ENCODE peak calls at places on chromosomes 6 and 20, in five cellular contexts. M is left ventricle myocardium inferior, K is astrocyte of the spinal cord, V is tibial nerve, I is glutamatergic neuron. S is an unnamed sample.

GRCh38 chr6:43938178-43939101 is 168.4 kb downstream of the VEGFA start:
- DNase-seq in I (no peak), M (peak; percentile 12), K (no peak), V (no peak), S (no peak)

GRCh38 chr6:1382331-1382882 is 7.0 kb upstream of the FOXF2 start:
- DNase-seq in V (no peak), M (no peak), K (no peak), I (no peak), S (no peak)

GRCh38 chr6:151443911-151444621 is 7.9 kb downstream of the RMND1 start:
- DNase-seq in V (no peak), I (no peak), M (no peak), K (no peak), S (no peak)

GRCh38 chr6:135955106-135955505 is 103.6 kb downstream of the PDE7B start:
- DNase-seq in I (no peak), K (no peak), V (no peak), M (no peak), S (no peak)

GRCh38 chr20:20019123-20019522 is 2.0 kb downstream of the NAA20 start:
- DNase-seq in M (no peak), I (no peak), K (no peak), V (no peak), S (no peak)

GRCh38 chr20:10536531-10536930 is 101.4 kb downstream of the SLX4IP start:
- DNase-seq in K (peak; percentile 31), I (peak; percentile 28), V (no peak), M (no peak), S (no peak)

GRCh38 chr6:113596907-113597583 is 260.1 kb upstream of the MARCKS start:
- DNase-seq in K (peak; percentile 64), V (no peak), I (no peak), M (no peak), S (no peak)

GRCh38 chr20:8116067-8116811 is 15.8 kb upstream of the PLCB1 start:
- DNase-seq in M (no peak), K (peak; percentile 46), V (no peak), I (no peak), S (no peak)

GRCh38 chr20:14576478-14576877 is 239.1 kb upstream of the FLRT3 start:
- DNase-seq in K (no peak), V (no peak), I (no peak), M (no peak), S (no peak)

GRCh38 chr6:157906537-157907061 is 75.1 kb upstream of the SYNJ2 start:
- DNase-seq in K (no peak), I (no peak), V (no peak), M (no peak), S (no peak)

GRCh38 chr6:101380861-101381630 is 12.5 kb upstream of the GRIK2 start:
- DNase-seq in M (no peak), K (no peak), V (no peak), I (no peak), S (no peak)

GRCh38 chr6:101391772-101392560 is 1.5 kb upstream of the GRIK2 start:
- DNase-seq in I (peak; percentile 66), K (no peak), M (no peak), V (peak; percentile 18), S (peak; percentile 5)

GRCh38 chr6:101392561-101393230 is 812 bp upstream of the GRIK2 start:
- DNase-seq in I (peak; percentile 40), V (no peak), M (no peak), K (no peak), S (peak; percentile 13)

DNA sequence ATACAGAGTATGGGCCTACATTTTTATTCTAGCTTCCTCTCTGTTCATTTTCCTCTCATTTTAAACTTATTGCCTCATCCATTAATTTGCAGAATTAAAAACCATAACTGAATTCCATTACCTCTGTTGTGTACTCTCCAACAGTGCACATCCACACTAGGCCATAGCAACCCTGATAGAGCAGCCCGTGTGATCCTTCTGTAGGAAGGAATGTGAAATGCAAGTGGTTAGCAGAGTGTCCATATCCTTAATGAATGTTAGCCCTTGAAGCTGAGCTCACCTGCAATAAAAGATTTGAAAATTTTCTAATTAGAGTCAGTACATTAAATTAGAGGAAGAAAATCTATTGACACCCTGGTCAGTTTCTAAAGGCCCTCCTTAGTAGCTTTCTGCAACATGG is 6.5 kb upstream of the GRIK2 start:
- DNase-seq in K (no peak), M (no peak), I (no peak), V (no peak), S (peak; percentile 11)
- TF ChIP-seq CTCF in K (peak; percentile 14), M (peak; percentile 31), I (peak; percentile 31), V (no peak), S (peak; percentile 44)

GRCh38 chr6:42168650-42169049 is 4.5 kb upstream of the GUCA1A start:
- DNase-seq in I (no peak), V (no peak), M (no peak), K (no peak), S (no peak)
- TF ChIP-seq CTCF in I (no peak), V (no peak), M (no peak), K (peak; percentile 6), S (no peak)

GRCh38 chr6:137241481-137242011 is 22.4 kb upstream of the IFNGR1 start:
- DNase-seq in K (peak; percentile 77), V (no peak), M (no peak), I (no peak), S (no peak)
- TF ChIP-seq CTCF in K (no peak), V (no peak), M (no peak), I (no peak), S (no peak)

GRCh38 chr6:165229216-165229615 is 80.2 kb downstream of the C6orf118 start:
- DNase-seq in K (no peak), V (no peak), M (no peak), I (no peak), S (no peak)

GRCh38 chr6:165231177-165231576 is 78.2 kb downstream of the C6orf118 start:
- DNase-seq in V (no peak), I (no peak), K (no peak), M (no peak), S (no peak)

GRCh38 chr6:165232277-165232654 is 77.1 kb downstream of the C6orf118 start:
- DNase-seq in V (no peak), K (no peak), M (no peak), I (no peak), S (no peak)

GRCh38 chr6:165233089-165233488 is 76.3 kb downstream of the C6orf118 start:
- DNase-seq in M (no peak), I (no peak), V (no peak), K (no peak), S (no peak)

GRCh38 chr6:165231581-165232276 is 77.7 kb downstream of the C6orf118 start:
- DNase-seq in I (no peak), V (no peak), M (no peak), K (peak; percentile 36), S (no peak)
- TF ChIP-seq CTCF in I (peak; percentile 52), V (no peak), M (peak; percentile 68), K (peak; percentile 27), S (peak; percentile 44)

GRCh38 chr6:21588812-21589811 is 4.4 kb upstream of the SOX4 start:
- DNase-seq in K (peak; percentile 91), I (peak; percentile 97), M (peak; percentile 88), V (peak; percentile 77), S (peak; percentile 94)

GRCh38 chr6:21592953-21593352 is 598 bp upstream of the SOX4 start:
- DNase-seq in K (no peak), M (no peak), V (no peak), I (no peak), S (no peak)

GRCh38 chr6:21587925-21588811 is 5.4 kb upstream of the SOX4 start:
- DNase-seq in M (peak; percentile 52), V (no peak), I (peak; percentile 84), K (peak; percentile 64), S (peak; percentile 59)

GRCh38 chr6:21587182-21587924 is 6.2 kb upstream of the SOX4 start:
- DNase-seq in I (peak; percentile 79), M (peak; percentile 61), V (peak; percentile 17), K (peak; percentile 65), S (peak; percentile 70)

DNA sequence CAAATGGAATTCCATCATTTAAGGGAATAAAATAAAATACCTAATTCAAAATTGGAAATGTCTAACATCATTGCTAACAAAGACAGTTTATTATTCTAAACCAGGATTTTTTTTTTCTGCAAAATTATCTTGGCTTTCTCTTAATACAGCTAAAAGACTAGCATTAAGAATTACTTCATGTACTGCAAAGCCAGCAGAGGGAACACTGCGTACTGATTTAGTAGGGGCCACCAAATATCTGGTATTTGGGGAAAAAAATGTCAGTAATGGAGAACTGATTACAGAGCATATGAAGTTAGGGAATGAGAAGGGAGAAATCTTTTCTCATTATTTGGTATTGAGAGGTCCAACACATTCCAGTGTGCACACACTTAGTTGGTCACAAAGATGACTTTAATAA is 3.2 kb upstream of the SOX4 start:
- DNase-seq in K (no peak), M (no peak), V (no peak), I (no peak), S (no peak)
- TF ChIP-seq CTCF in K (no peak), M (no peak), V (no peak), I (no peak), S (no peak)

GRCh38 chr6:155315516-155315871 is 1.2 kb upstream of the TFB1M start:
- DNase-seq in I (no peak), K (no peak), M (no peak), V (no peak), S (no peak)
- TF ChIP-seq CTCF in I (no peak), K (no peak), M (no peak), V (no peak), S (no peak)

S was measured in endothelial cell.